ENCODE peak calls at places on chromosomes 12 and 14, in eight cellular contexts. Z, H, M, U, F, K, R and E are unnamed samples. For H3K36me3 and H3K9me3, the result is how much of the 10 kb centered on the place peaks cover.

GRCh38 chr12:11584213-11584855 is 65.1 kb upstream of the ETV6 start:
- DNase-seq in Z (no peak), H (no peak), M (no peak), U (peak), F (no peak), K (no peak), R (no peak), E (no peak)

GRCh38 chr12:101670007-101670671 is 27.3 kb upstream of the CHPT1 start:
- DNase-seq in Z (no peak), H (peak), M (no peak), U (peak), F (peak), K (peak), R (peak), E (peak)

GRCh38 chr14:102692334-102692733 is 84.9 kb upstream of the TRAF3 start:
- DNase-seq in Z (no peak), H (no peak), M (no peak), U (no peak), F (no peak), K (no peak), R (no peak), E (no peak)

GRCh38 chr12:46409342-46409741 is 36.8 kb upstream of the SLC38A2 start:
- DNase-seq in Z (no peak), H (no peak), M (no peak), U (no peak), F (no peak), K (no peak), R (no peak), E (no peak)

GRCh38 chr14:20667957-20668356 is 16.4 kb upstream of the RNASE4 start:
- DNase-seq in Z (no peak), H (no peak), M (no peak), U (no peak), F (no peak), K (no peak), R (no peak), E (no peak)

GRCh38 chr12:131044760-131045381 is 91.2 kb downstream of the ADGRD1 start:
- DNase-seq in Z (no peak), H (no peak), M (no peak), U (no peak), F (no peak), K (no peak), R (no peak), E (no peak)

GRCh38 chr12:1650954-1651353 is 21.9 kb downstream of the WNT5B start:
- DNase-seq in Z (no peak), H (no peak), M (no peak), U (no peak), F (no peak), K (peak), R (no peak), E (no peak)

GRCh38 chr12:28172434-28173030 is 17.7 kb upstream of the CCDC91 start:
- DNase-seq in Z (no peak), H (peak), M (no peak), U (peak), F (no peak), K (no peak), R (peak), E (peak)

GRCh38 chr12:55931780-55932545 is 1.0 kb downstream of the DGKA start:
- DNase-seq in Z (peak), H (peak), M (peak), U (peak), F (peak), K (peak), R (peak), E (peak)

GRCh38 chr12:111636209-111636928 is 37.3 kb upstream of the ATXN2 start:
- DNase-seq in Z (peak), H (peak), M (peak), U (peak), F (no peak), K (peak), R (peak), E (peak)

GRCh38 chr12:40727774-40728483 is 35.7 kb downstream of the CNTN1 start:
- DNase-seq in Z (no peak), H (no peak), M (no peak), U (no peak), F (no peak), K (no peak), R (no peak), E (peak)

GRCh38 chr12:31117203-31118011 is 43.7 kb downstream of the DDX11 start:
- DNase-seq in Z (no peak), H (no peak), M (no peak), U (peak), F (peak), K (no peak), R (peak), E (peak)

GRCh38 chr14:21902561-21903199 is 229.1 kb upstream of the OR4E1 start:
- DNase-seq in Z (no peak), H (no peak), M (no peak), U (no peak), F (peak), K (no peak), R (no peak), E (peak)

GRCh38 chr12:64080319-64081008 is 141.6 kb downstream of the KICS2 start:
- DNase-seq in Z (no peak), H (peak), M (no peak), U (peak), F (no peak), K (no peak), R (peak), E (no peak)

GRCh38 chr12:69161835-69162234 is 77.5 kb upstream of the CPSF6 start:
- DNase-seq in Z (no peak), H (no peak), M (no peak), U (no peak), F (no peak), K (no peak), R (no peak), E (peak)

GRCh38 chr14:68789002-68789797 is 3.7 kb downstream of the ZFP36L1 start:
- DNase-seq in Z (peak), H (peak), M (peak), U (peak), F (peak), K (peak), R (peak), E (peak)

GRCh38 chr12:123187637-123188036 is 36.7 kb upstream of the PITPNM2 start:
- DNase-seq in Z (no peak), H (no peak), M (no peak), U (no peak), F (no peak), K (no peak), R (no peak), E (no peak)

GRCh38 chr14:94945615-94946014 is 175.7 kb upstream of the GSC start:
- DNase-seq in Z (no peak), H (no peak), M (no peak), U (no peak), F (peak), K (no peak), R (no peak), E (no peak)

GRCh38 chr12:72738811-72739210 is 466.6 kb downstream of the TRHDE start:
- DNase-seq in Z (no peak), H (no peak), M (no peak), U (no peak), F (no peak), K (no peak), R (no peak), E (no peak)

GRCh38 chr14:88611878-88612277 is 49.0 kb downstream of the ZC3H14 start:
- DNase-seq in Z (no peak), H (no peak), M (no peak), U (no peak), F (no peak), K (no peak), R (no peak), E (no peak)

GRCh38 chr12:29164477-29165163 is 15.5 kb downstream of the FAR2 start:
- DNase-seq in Z (no peak), H (no peak), M (no peak), U (no peak), F (no peak), K (no peak), R (peak), E (no peak)

GRCh38 chr12:104307655-104308000 is 4.1 kb downstream of the EID3 start:
- DNase-seq in Z (no peak), H (no peak), M (no peak), U (no peak), F (no peak), K (no peak), R (no peak), E (no peak)

GRCh38 chr12:10501031-10501430 is 4.7 kb upstream of the EIF2S3B start:
- DNase-seq in Z (no peak), H (no peak), M (no peak), U (no peak), F (no peak), K (no peak), R (no peak), E (peak)

GRCh38 chr12:117023998-117024960 is 74.9 kb downstream of the TESC start:
- DNase-seq in Z (no peak), H (no peak), M (no peak), U (no peak), F (no peak), K (no peak), R (no peak), E (no peak)

GRCh38 chr12:116677202-116677651 is 60.6 kb downstream of the SPRING1 start:
- DNase-seq in Z (no peak), H (no peak), M (no peak), U (no peak), F (no peak), K (no peak), R (no peak), E (no peak)

GRCh38 chr14:58969951-58970751 is 218.3 kb upstream of the DAAM1 start:
- DNase-seq in Z (no peak), H (peak), M (no peak), U (peak), F (no peak), K (no peak), R (no peak), E (no peak)

GRCh38 chr12:111596985-111597730 is 2.0 kb downstream of the ATXN2 start:
- DNase-seq in Z (peak), H (peak), M (peak), U (peak), F (peak), K (peak), R (peak), E (peak)

GRCh38 chr12:31954925-31955678 is 4.1 kb upstream of the RESF1 start:
- DNase-seq in Z (no peak), H (no peak), M (no peak), U (no peak), F (no peak), K (no peak), R (no peak), E (no peak)

GRCh38 chr12:13961983-13962382 is 19.4 kb downstream of the GRIN2B start:
- DNase-seq in Z (no peak), H (no peak), M (no peak), U (no peak), F (no peak), K (no peak), R (no peak), E (no peak)

GRCh38 chr12:109951751-109952150 is 44.4 kb downstream of the GIT2 start:
- DNase-seq in Z (no peak), H (peak), M (peak), U (peak), F (no peak), K (peak), R (peak), E (peak)

DNA sequence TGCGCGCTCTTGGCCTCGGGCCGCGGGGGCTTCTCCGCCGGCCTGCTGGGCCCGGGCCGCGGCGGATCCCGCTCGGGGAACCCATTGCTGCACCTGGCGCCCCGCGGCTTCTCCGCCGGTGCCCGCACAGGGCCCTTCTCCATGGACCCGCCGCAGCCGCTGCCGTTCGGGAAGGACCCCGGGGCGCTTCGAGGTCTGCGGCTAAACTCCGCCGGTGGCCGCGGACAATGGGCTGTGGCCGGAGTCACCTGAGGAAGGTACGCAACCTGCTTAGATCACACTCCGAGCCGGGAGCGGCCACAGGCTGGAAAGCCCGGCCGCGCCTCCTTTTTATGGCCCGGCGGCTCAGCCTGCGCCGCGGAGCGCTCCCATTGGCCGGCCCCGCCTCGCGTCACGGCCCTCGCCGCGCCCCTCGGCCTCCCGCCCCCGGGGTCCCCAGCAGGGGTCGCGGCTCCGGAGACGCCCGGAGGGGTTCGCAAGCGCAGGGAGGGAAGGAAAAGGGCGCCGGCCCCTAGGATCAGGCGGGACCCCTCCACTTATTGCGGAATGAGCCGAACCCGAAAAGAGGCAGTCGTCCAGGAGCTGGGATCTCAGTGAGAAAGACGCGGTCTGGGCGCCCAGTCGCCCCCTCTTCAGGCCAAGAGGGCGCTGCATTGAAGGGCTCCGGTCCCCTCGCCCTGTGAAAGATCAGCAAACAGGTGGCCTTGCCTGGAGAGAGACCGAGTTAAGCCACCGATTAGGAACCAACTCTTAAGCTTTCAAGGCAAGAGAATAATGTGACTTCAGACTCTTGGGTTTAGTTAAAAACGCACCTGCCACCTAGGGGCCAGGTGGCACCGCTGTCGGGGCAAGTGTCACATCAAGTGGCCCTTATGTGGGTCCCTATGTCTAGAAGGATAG is at the start of gene GCH1:
- DNase-seq in Z (peak), H (peak), M (peak), U (peak), F (peak), K (peak), R (peak), E (peak)
- H3K27ac ChIP-seq in Z (no peak), H (peak), M (peak), U (peak), F (peak), K (peak), R (peak), E (no peak)

GRCh38 chr12:128813883-128814282 is 9.9 kb downstream of the SLC15A4 start:
- DNase-seq in Z (no peak), H (no peak), M (no peak), U (no peak), F (no peak), K (no peak), R (no peak), E (no peak)

GRCh38 chr12:128814411-128815261 is 9.1 kb downstream of the SLC15A4 start:
- DNase-seq in Z (no peak), H (no peak), M (no peak), U (no peak), F (no peak), K (no peak), R (no peak), E (no peak)

GRCh38 chr12:128815779-128816642 is 7.7 kb downstream of the SLC15A4 start:
- DNase-seq in Z (no peak), H (no peak), M (no peak), U (no peak), F (no peak), K (no peak), R (no peak), E (no peak)

GRCh38 chr12:128811806-128812205 is 12.0 kb downstream of the SLC15A4 start:
- DNase-seq in Z (no peak), H (no peak), M (no peak), U (no peak), F (no peak), K (no peak), R (no peak), E (no peak)

DNA sequence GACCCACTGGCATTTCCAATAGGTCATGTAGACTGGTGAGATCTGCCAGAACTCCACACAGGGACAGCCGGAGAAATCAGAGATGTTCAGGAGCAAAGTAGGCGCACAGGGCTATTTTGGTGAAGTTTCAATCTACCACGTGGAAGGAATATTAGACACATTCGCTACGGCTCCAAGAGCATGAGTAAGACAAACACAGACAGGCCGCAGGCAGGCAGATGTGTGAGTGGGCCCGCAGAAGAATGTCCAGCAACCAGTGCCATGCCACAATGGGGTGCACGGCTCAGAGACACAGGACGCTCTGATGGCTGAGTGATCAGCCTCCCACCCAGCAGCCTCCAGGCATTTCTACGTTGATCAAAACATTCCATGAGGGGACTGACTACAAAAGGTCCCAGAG is 10.4 kb downstream of the SLC15A4 start:
- DNase-seq in Z (no peak), H (no peak), M (no peak), U (no peak), F (no peak), K (no peak), R (no peak), E (no peak)
- H3K36me3 ChIP-seq in Z (under half), H (under half), M (under half), U (under half), F (under half), K (under half), R (under half), E (under half)

GRCh38 chr12:34398706-34399630 is 376.7 kb downstream of the ALG10 start:
- DNase-seq in Z (peak), H (peak), M (peak), U (peak), F (peak), K (no peak), R (peak), E (no peak)
- H3K9me3 ChIP-seq in Z (under half), H (under half), M (half or more), U (under half), F (under half), K (under half), R (under half), E (under half)

GRCh38 chr12:52042706-52043385 is 8.4 kb upstream of the NR4A1 start:
- DNase-seq in Z (peak), H (no peak), M (no peak), U (no peak), F (no peak), K (peak), R (no peak), E (peak)

GRCh38 chr12:52044284-52044983 is 6.8 kb upstream of the NR4A1 start:
- DNase-seq in Z (peak), H (peak), M (peak), U (peak), F (no peak), K (peak), R (no peak), E (no peak)

GRCh38 chr12:52041695-52042123 is 9.5 kb upstream of the NR4A1 start:
- DNase-seq in Z (peak), H (no peak), M (peak), U (no peak), F (peak), K (peak), R (peak), E (peak)

GRCh38 chr12:52045794-52046199 is 5.4 kb upstream of the NR4A1 start:
- DNase-seq in Z (peak), H (no peak), M (no peak), U (peak), F (no peak), K (peak), R (no peak), E (no peak)

DNA sequence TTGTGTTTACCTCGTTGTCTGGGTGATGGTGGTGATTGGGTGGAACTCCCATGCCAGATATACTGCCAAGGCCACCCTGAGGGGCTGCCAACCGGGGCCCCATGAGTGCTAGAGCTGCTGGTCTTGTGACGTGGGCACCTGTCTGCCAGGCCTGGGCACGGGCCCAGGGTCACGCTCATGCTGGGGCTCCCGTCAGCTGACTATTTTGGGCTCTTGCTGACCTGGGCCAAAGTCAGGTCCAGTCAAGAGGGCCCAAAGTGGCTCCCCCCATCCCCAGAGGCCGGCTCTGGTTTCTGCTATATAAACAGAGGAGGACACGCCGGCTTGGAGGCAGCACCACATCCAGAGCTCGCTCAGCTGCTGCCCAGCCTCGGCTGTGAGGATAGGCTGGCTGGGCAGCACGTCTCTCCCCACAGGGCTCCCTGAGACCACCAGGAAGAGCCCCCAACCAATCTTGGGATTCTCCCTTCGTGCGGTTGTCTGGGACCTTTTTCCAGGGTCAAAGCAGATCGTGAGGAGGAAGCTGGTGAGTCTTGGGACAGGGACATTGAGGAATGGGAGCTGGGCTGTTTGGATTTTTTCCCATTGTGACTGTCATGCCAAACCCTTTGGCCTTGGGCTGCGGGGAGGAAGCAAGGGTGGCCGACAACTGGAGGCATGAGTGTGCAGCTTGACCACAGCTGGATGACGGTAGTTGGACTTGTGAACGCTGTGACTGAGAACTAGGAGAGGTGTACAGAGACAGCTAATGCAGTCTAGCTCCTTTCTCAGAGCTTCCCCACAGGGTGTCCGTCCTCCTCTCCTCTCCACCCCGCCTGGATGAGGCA is 7.6 kb upstream of the NR4A1 start:
- DNase-seq in Z (peak), H (peak), M (peak), U (peak), F (no peak), K (peak), R (no peak), E (no peak)
- H3K27ac ChIP-seq in Z (peak), H (peak), M (peak), U (peak), F (no peak), K (peak), R (no peak), E (no peak)

GRCh38 chr12:5661820-5662219 is 229.9 kb downstream of the NTF3 start:
- DNase-seq in Z (no peak), H (no peak), M (peak), U (no peak), F (no peak), K (no peak), R (peak), E (peak)

GRCh38 chr12:5660271-5660670 is 228.4 kb downstream of the NTF3 start:
- DNase-seq in Z (no peak), H (no peak), M (no peak), U (no peak), F (no peak), K (no peak), R (no peak), E (no peak)

DNA sequence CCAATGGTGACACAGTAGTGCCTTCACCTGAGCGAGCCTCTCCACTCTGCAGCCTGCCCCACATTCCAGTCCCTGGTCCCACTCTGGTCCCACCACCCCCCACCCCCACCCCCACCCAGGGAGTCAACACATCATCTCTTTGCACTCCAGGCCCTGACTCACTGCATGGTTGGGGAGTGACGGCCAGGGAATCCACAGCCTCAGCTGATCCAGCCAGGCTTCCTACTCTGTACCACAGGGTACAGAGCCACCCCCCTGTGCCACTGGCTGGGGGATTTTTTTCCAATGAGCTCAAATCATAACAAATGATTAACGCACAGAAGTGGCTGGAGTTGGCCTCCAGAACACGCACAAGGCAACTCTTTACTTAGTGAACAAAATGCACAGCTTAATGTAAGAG is 233.7 kb downstream of the NTF3 start:
- DNase-seq in Z (peak), H (no peak), M (no peak), U (no peak), F (no peak), K (no peak), R (no peak), E (no peak)
- H3K36me3 ChIP-seq in Z (under half), H (under half), M (under half), U (under half), F (under half), K (under half), R (under half), E (under half)

GRCh38 chr12:133073836-133074235 is 6.9 kb upstream of the ZNF140 start:
- DNase-seq in Z (no peak), H (no peak), M (no peak), U (no peak), F (no peak), K (no peak), R (no peak), E (no peak)
- H3K9me3 ChIP-seq in Z (under half), H (under half), M (half or more), U (under half), F (under half), K (under half), R (under half), E (under half)